ENCODE peak calls at places on chromosomes 12 and 14, in eight cellular contexts. Z is activated naive CD8-positive, alpha-beta T cell treated with anti-CD3 and anti-CD28 coated beads, Interleukin-2, amount 10 ng/mL, durations not matched to agents 7 days and 5 days; Q is endothelial cell of umbilical vein; I is T-helper 2 cell; F is right cardiac atrium; H is WTC11; X is K562; L is amygdala. S is an unnamed sample.

GRCh38 chr12:117580718-117581062 is 219.3 kb upstream of the NOS1 start:
- DNase-seq in Z (no peak), Q (no peak), I (no peak), F (peak), H (peak), X (peak), L (no peak), S (no peak)

GRCh38 chr12:52020539-52021336 is 14.0 kb downstream of the TAMALIN start:
- DNase-seq in Z (peak), Q (peak), I (peak), F (no peak), H (peak), X (peak), L (no peak), S (no peak)

GRCh38 chr14:104393898-104394605 is 185.5 kb upstream of the C14orf180 start:
- DNase-seq in Z (peak), Q (peak), I (peak), F (peak), H (no peak), X (no peak), L (no peak), S (no peak)

GRCh38 chr14:22535126-22535525 is 53.9 kb downstream of the DAD1 start:
- DNase-seq in Z (no peak), Q (no peak), I (no peak), F (no peak), H (no peak), X (no peak), L (no peak), S (no peak)

GRCh38 chr12:508795-509194 is 49.1 kb downstream of the B4GALNT3 start:
- DNase-seq in Z (no peak), Q (no peak), I (no peak), F (no peak), H (no peak), X (no peak), L (no peak), S (no peak)

GRCh38 chr14:103232338-103232808 is 101.7 kb upstream of the EIF5 start:
- DNase-seq in Z (no peak), Q (no peak), I (no peak), F (no peak), H (no peak), X (no peak), L (no peak), S (no peak)

GRCh38 chr12:57460457-57461325 is 1.1 kb downstream of the GLI1 start:
- DNase-seq in Z (no peak), Q (no peak), I (no peak), F (no peak), H (peak), X (peak), L (no peak), S (no peak)

GRCh38 chr12:4938900-4939299 is 29.2 kb downstream of the KCNA1 start:
- DNase-seq in Z (no peak), Q (no peak), I (no peak), F (no peak), H (no peak), X (no peak), L (no peak), S (no peak)

GRCh38 chr14:103191856-103192835 is 68.9 kb downstream of the TNFAIP2 start:
- DNase-seq in Z (no peak), Q (no peak), I (no peak), F (no peak), H (no peak), X (no peak), L (no peak), S (no peak)

GRCh38 chr14:92026548-92027190 is 13.2 kb downstream of the TRIP11 start:
- DNase-seq in Z (no peak), Q (no peak), I (no peak), F (no peak), H (no peak), X (no peak), L (no peak), S (no peak)

GRCh38 chr12:130925616-130926015 is 28.1 kb upstream of the ADGRD1 start:
- DNase-seq in Z (no peak), Q (no peak), I (no peak), F (no peak), H (no peak), X (no peak), L (no peak), S (no peak)

GRCh38 chr14:95891742-95892141 is 15.1 kb downstream of the TUNAR start:
- DNase-seq in Z (no peak), Q (no peak), I (no peak), F (no peak), H (no peak), X (no peak), L (no peak), S (no peak)

GRCh38 chr12:133203344-133204263 is 22.3 kb downstream of the ZNF268 start:
- DNase-seq in Z (no peak), Q (no peak), I (no peak), F (no peak), H (no peak), X (no peak), L (no peak), S (no peak)

GRCh38 chr12:85821216-85821615 is 15.0 kb downstream of the RASSF9 start:
- DNase-seq in Z (no peak), Q (peak), I (no peak), F (no peak), H (no peak), X (no peak), L (no peak), S (no peak)

GRCh38 chr14:50335989-50336391 is 23.9 kb downstream of the DMAC2L start:
- DNase-seq in Z (no peak), Q (peak), I (no peak), F (peak), H (no peak), X (peak), L (peak), S (no peak)

GRCh38 chr12:128019996-128020544 is 246.9 kb upstream of the TMEM132C start:
- DNase-seq in Z (no peak), Q (no peak), I (no peak), F (no peak), H (no peak), X (peak), L (no peak), S (no peak)

GRCh38 chr12:106226884-106227640 is 20.8 kb downstream of the CKAP4 start:
- DNase-seq in Z (no peak), Q (peak), I (no peak), F (no peak), H (no peak), X (peak), L (no peak), S (no peak)

GRCh38 chr12:63900922-63901793 is 56.7 kb downstream of the SRGAP1 start:
- DNase-seq in Z (no peak), Q (no peak), I (no peak), F (no peak), H (no peak), X (no peak), L (no peak), S (no peak)

GRCh38 chr14:59419383-59419782 is 45.8 kb downstream of the GPR135 start:
- DNase-seq in Z (no peak), Q (no peak), I (no peak), F (no peak), H (no peak), X (no peak), L (no peak), S (no peak)